ENCODE peak calls at places on chromosome 19, in ten cellular contexts. One of them, this sample, is unnamed.
A peak's percentile ranks its signal among the peaks of the same experiment; 100 is the strongest.

GRCh38 chr19:57560049-57560491 is 407 bp upstream of the ZNF550 start:
- DNase-seq in LNCaP clone FGC: no peak
- DNase-seq in AG04450: peak; percentile 16
- DNase-seq in cardiac muscle cell: peak; percentile 73
- DNase-seq in dorsolateral prefrontal cortex: peak; percentile 34
- DNase-seq in fibroblast of lung: peak; percentile 72
- DNase-seq in IMR-90: peak; percentile 76
- DNase-seq in astrocyte of the spinal cord: peak; percentile 51
- DNase-seq in neural crest cell: no peak
- DNase-seq in breast epithelium: no peak
- DNase-seq in this sample: peak; percentile 81

GRCh38 chr19:44685877-44686276 is 13.1 kb upstream of the CEACAM16 start:
- DNase-seq in astrocyte of the spinal cord: peak; percentile 49
- DNase-seq in neural crest cell: no peak
- DNase-seq in breast epithelium: no peak
- DNase-seq in dorsolateral prefrontal cortex: no peak
- DNase-seq in AG04450: no peak
- DNase-seq in cardiac muscle cell: peak; percentile 69
- DNase-seq in fibroblast of lung: peak; percentile 24
- DNase-seq in IMR-90: peak; percentile 74
- DNase-seq in LNCaP clone FGC: no peak
- DNase-seq in this sample: peak; percentile 49

GRCh38 chr19:34217952-34218817 is 36.2 kb upstream of the GARRE1 start:
- DNase-seq in breast epithelium: no peak
- DNase-seq in IMR-90: peak; percentile 98
- DNase-seq in neural crest cell: no peak
- DNase-seq in fibroblast of lung: peak; percentile 94
- DNase-seq in LNCaP clone FGC: peak; percentile 91
- DNase-seq in dorsolateral prefrontal cortex: no peak
- DNase-seq in cardiac muscle cell: peak; percentile 91
- DNase-seq in AG04450: peak; percentile 93
- DNase-seq in astrocyte of the spinal cord: peak; percentile 98
- DNase-seq in this sample: peak; percentile 92

GRCh38 chr19:51194527-51195315 is 30.2 kb upstream of the CD33 start:
- DNase-seq in AG04450: no peak
- DNase-seq in cardiac muscle cell: no peak
- DNase-seq in neural crest cell: no peak
- DNase-seq in breast epithelium: no peak
- DNase-seq in dorsolateral prefrontal cortex: no peak
- DNase-seq in fibroblast of lung: no peak
- DNase-seq in LNCaP clone FGC: no peak
- DNase-seq in IMR-90: no peak
- DNase-seq in astrocyte of the spinal cord: no peak
- DNase-seq in this sample: no peak

GRCh38 chr19:17309962-17310461 is 649 bp downstream of the DDA1 start:
- DNase-seq in IMR-90: no peak
- DNase-seq in LNCaP clone FGC: no peak
- DNase-seq in astrocyte of the spinal cord: no peak
- DNase-seq in dorsolateral prefrontal cortex: no peak
- DNase-seq in neural crest cell: no peak
- DNase-seq in breast epithelium: no peak
- DNase-seq in fibroblast of lung: no peak
- DNase-seq in cardiac muscle cell: no peak
- DNase-seq in AG04450: no peak
- DNase-seq in this sample: no peak

GRCh38 chr19:10085641-10086031 is 481 bp upstream of the SHFL start:
- DNase-seq in neural crest cell: no peak
- DNase-seq in AG04450: no peak
- DNase-seq in IMR-90: no peak
- DNase-seq in cardiac muscle cell: no peak
- DNase-seq in fibroblast of lung: no peak
- DNase-seq in astrocyte of the spinal cord: no peak
- DNase-seq in dorsolateral prefrontal cortex: no peak
- DNase-seq in LNCaP clone FGC: no peak
- DNase-seq in breast epithelium: no peak
- DNase-seq in this sample: no peak

GRCh38 chr19:54606891-54607781 is 13.7 kb downstream of the LILRA1 start:
- DNase-seq in cardiac muscle cell: no peak
- DNase-seq in neural crest cell: no peak
- DNase-seq in dorsolateral prefrontal cortex: no peak
- DNase-seq in LNCaP clone FGC: no peak
- DNase-seq in AG04450: no peak
- DNase-seq in astrocyte of the spinal cord: no peak
- DNase-seq in fibroblast of lung: no peak
- DNase-seq in IMR-90: no peak
- DNase-seq in breast epithelium: no peak
- DNase-seq in this sample: no peak

GRCh38 chr19:2461751-2462634 is 5.2 kb upstream of the LMNB2 start:
- DNase-seq in cardiac muscle cell: peak; percentile 71
- DNase-seq in breast epithelium: no peak
- DNase-seq in IMR-90: peak; percentile 56
- DNase-seq in astrocyte of the spinal cord: peak; percentile 78
- DNase-seq in dorsolateral prefrontal cortex: peak; percentile 42
- DNase-seq in fibroblast of lung: peak; percentile 49
- DNase-seq in AG04450: no peak
- DNase-seq in neural crest cell: peak; percentile 40
- DNase-seq in LNCaP clone FGC: no peak
- DNase-seq in this sample: peak; percentile 50

GRCh38 chr19:49629659-49630058 is 10.3 kb downstream of the RRAS start:
- DNase-seq in LNCaP clone FGC: no peak
- DNase-seq in IMR-90: no peak
- DNase-seq in neural crest cell: no peak
- DNase-seq in dorsolateral prefrontal cortex: no peak
- DNase-seq in cardiac muscle cell: no peak
- DNase-seq in AG04450: no peak
- DNase-seq in fibroblast of lung: no peak
- DNase-seq in astrocyte of the spinal cord: no peak
- DNase-seq in breast epithelium: no peak
- DNase-seq in this sample: no peak

GRCh38 chr19:35045667-35046300 is 4.3 kb downstream of the HPN start:
- DNase-seq in dorsolateral prefrontal cortex: no peak
- DNase-seq in astrocyte of the spinal cord: no peak
- DNase-seq in fibroblast of lung: peak; percentile 26
- DNase-seq in cardiac muscle cell: peak; percentile 42
- DNase-seq in IMR-90: peak; percentile 28
- DNase-seq in breast epithelium: no peak
- DNase-seq in neural crest cell: no peak
- DNase-seq in AG04450: no peak
- DNase-seq in LNCaP clone FGC: no peak
- DNase-seq in this sample: peak; percentile 59

GRCh38 chr19:16473875-16474397 is 2.2 kb upstream of the EPS15L1 start:
- DNase-seq in LNCaP clone FGC: no peak
- DNase-seq in breast epithelium: no peak
- DNase-seq in IMR-90: no peak
- DNase-seq in cardiac muscle cell: no peak
- DNase-seq in astrocyte of the spinal cord: no peak
- DNase-seq in dorsolateral prefrontal cortex: no peak
- DNase-seq in AG04450: no peak
- DNase-seq in neural crest cell: no peak
- DNase-seq in fibroblast of lung: no peak
- DNase-seq in this sample: no peak

GRCh38 chr19:47351545-47351944 is 2.4 kb downstream of the DHX34 start:
- DNase-seq in LNCaP clone FGC: no peak
- DNase-seq in neural crest cell: no peak
- DNase-seq in cardiac muscle cell: peak; percentile 33
- DNase-seq in breast epithelium: no peak
- DNase-seq in AG04450: no peak
- DNase-seq in dorsolateral prefrontal cortex: no peak
- DNase-seq in fibroblast of lung: peak; percentile 33
- DNase-seq in IMR-90: peak; percentile 27
- DNase-seq in astrocyte of the spinal cord: peak; percentile 41
- DNase-seq in this sample: peak; percentile 19

GRCh38 chr19:30896551-30896950 is 452.7 kb downstream of the TSHZ3 start:
- DNase-seq in LNCaP clone FGC: no peak
- DNase-seq in dorsolateral prefrontal cortex: no peak
- DNase-seq in IMR-90: no peak
- DNase-seq in astrocyte of the spinal cord: no peak
- DNase-seq in breast epithelium: no peak
- DNase-seq in neural crest cell: no peak
- DNase-seq in AG04450: no peak
- DNase-seq in cardiac muscle cell: no peak
- DNase-seq in fibroblast of lung: no peak
- DNase-seq in this sample: no peak

GRCh38 chr19:48618916-48619691 is at the start of the genes RPL18 and SPHK2:
- DNase-seq in astrocyte of the spinal cord: peak; percentile 100
- DNase-seq in dorsolateral prefrontal cortex: peak; percentile 99
- DNase-seq in IMR-90: peak; percentile 100
- DNase-seq in breast epithelium: peak; percentile 98
- DNase-seq in LNCaP clone FGC: peak; percentile 96
- DNase-seq in neural crest cell: peak; percentile 92
- DNase-seq in cardiac muscle cell: peak; percentile 100
- DNase-seq in AG04450: peak; percentile 100
- DNase-seq in fibroblast of lung: peak; percentile 100
- DNase-seq in this sample: peak; percentile 100
- TF ChIP-seq CTCF in astrocyte of the spinal cord: no peak
- TF ChIP-seq CTCF in dorsolateral prefrontal cortex: peak; percentile 63
- TF ChIP-seq CTCF in IMR-90: peak; percentile 0
- TF ChIP-seq CTCF in breast epithelium: no peak
- TF ChIP-seq CTCF in LNCaP clone FGC: peak; percentile 1
- TF ChIP-seq CTCF in neural crest cell: no peak
- TF ChIP-seq CTCF in cardiac muscle cell: no peak
- TF ChIP-seq CTCF in AG04450: no peak
- TF ChIP-seq CTCF in fibroblast of lung: peak; percentile 3
- TF ChIP-seq CTCF in this sample: no peak

GRCh38 chr19:39194832-39195542 is 1.8 kb upstream of the NCCRP1 start:
- DNase-seq in cardiac muscle cell: no peak
- DNase-seq in IMR-90: no peak
- DNase-seq in LNCaP clone FGC: no peak
- DNase-seq in fibroblast of lung: no peak
- DNase-seq in breast epithelium: no peak
- DNase-seq in dorsolateral prefrontal cortex: no peak
- DNase-seq in astrocyte of the spinal cord: no peak
- DNase-seq in AG04450: no peak
- DNase-seq in neural crest cell: no peak
- DNase-seq in this sample: no peak
- TF ChIP-seq CTCF in cardiac muscle cell: no peak
- TF ChIP-seq CTCF in IMR-90: no peak
- TF ChIP-seq CTCF in LNCaP clone FGC: no peak
- TF ChIP-seq CTCF in fibroblast of lung: no peak
- TF ChIP-seq CTCF in breast epithelium: no peak
- TF ChIP-seq CTCF in dorsolateral prefrontal cortex: no peak
- TF ChIP-seq CTCF in astrocyte of the spinal cord: no peak
- TF ChIP-seq CTCF in AG04450: no peak
- TF ChIP-seq CTCF in neural crest cell: no peak
- TF ChIP-seq CTCF in this sample: no peak

GRCh38 chr19:18675779-18676178 is 7.7 kb upstream of the CRTC1 start:
- DNase-seq in cardiac muscle cell: peak; percentile 32
- DNase-seq in LNCaP clone FGC: no peak
- DNase-seq in breast epithelium: no peak
- DNase-seq in dorsolateral prefrontal cortex: no peak
- DNase-seq in AG04450: no peak
- DNase-seq in fibroblast of lung: peak; percentile 16
- DNase-seq in IMR-90: no peak
- DNase-seq in neural crest cell: no peak
- DNase-seq in astrocyte of the spinal cord: no peak
- DNase-seq in this sample: no peak
- TF ChIP-seq CTCF in cardiac muscle cell: peak; percentile 57
- TF ChIP-seq CTCF in LNCaP clone FGC: no peak
- TF ChIP-seq CTCF in breast epithelium: no peak
- TF ChIP-seq CTCF in dorsolateral prefrontal cortex: peak; percentile 43
- TF ChIP-seq CTCF in AG04450: peak; percentile 43
- TF ChIP-seq CTCF in fibroblast of lung: peak; percentile 48
- TF ChIP-seq CTCF in IMR-90: peak; percentile 52
- TF ChIP-seq CTCF in neural crest cell: peak; percentile 50
- TF ChIP-seq CTCF in astrocyte of the spinal cord: peak; percentile 51
- TF ChIP-seq CTCF in this sample: peak; percentile 72

GRCh38 chr19:37317403-37318209 is 53.3 kb upstream of the ZNF527 start:
- DNase-seq in fibroblast of lung: peak; percentile 99
- DNase-seq in LNCaP clone FGC: peak; percentile 99
- DNase-seq in breast epithelium: peak; percentile 96
- DNase-seq in neural crest cell: peak; percentile 89
- DNase-seq in IMR-90: peak; percentile 99
- DNase-seq in astrocyte of the spinal cord: peak; percentile 99
- DNase-seq in dorsolateral prefrontal cortex: peak; percentile 99
- DNase-seq in cardiac muscle cell: peak; percentile 99
- DNase-seq in AG04450: peak; percentile 98
- DNase-seq in this sample: peak; percentile 99
- TF ChIP-seq CTCF in fibroblast of lung: peak; percentile 44
- TF ChIP-seq CTCF in LNCaP clone FGC: peak; percentile 51
- TF ChIP-seq CTCF in breast epithelium: peak; percentile 45
- TF ChIP-seq CTCF in neural crest cell: peak; percentile 45
- TF ChIP-seq CTCF in IMR-90: peak; percentile 53
- TF ChIP-seq CTCF in astrocyte of the spinal cord: peak; percentile 30
- TF ChIP-seq CTCF in dorsolateral prefrontal cortex: peak; percentile 61
- TF ChIP-seq CTCF in cardiac muscle cell: peak; percentile 36
- TF ChIP-seq CTCF in AG04450: peak; percentile 40
- TF ChIP-seq CTCF in this sample: peak; percentile 64

GRCh38 chr19:7682175-7682855 is 1.7 kb downstream of the TRAPPC5 start:
- DNase-seq in IMR-90: no peak
- DNase-seq in breast epithelium: no peak
- DNase-seq in LNCaP clone FGC: no peak
- DNase-seq in astrocyte of the spinal cord: no peak
- DNase-seq in AG04450: no peak
- DNase-seq in fibroblast of lung: no peak
- DNase-seq in dorsolateral prefrontal cortex: peak; percentile 45
- DNase-seq in neural crest cell: no peak
- DNase-seq in cardiac muscle cell: no peak
- DNase-seq in this sample: no peak

GRCh38 chr19:7679017-7679720 is 1.5 kb upstream of the TRAPPC5 start:
- DNase-seq in breast epithelium: no peak
- DNase-seq in neural crest cell: no peak
- DNase-seq in LNCaP clone FGC: no peak
- DNase-seq in cardiac muscle cell: no peak
- DNase-seq in fibroblast of lung: no peak
- DNase-seq in AG04450: no peak
- DNase-seq in IMR-90: no peak
- DNase-seq in dorsolateral prefrontal cortex: no peak
- DNase-seq in astrocyte of the spinal cord: no peak
- DNase-seq in this sample: no peak

GRCh38 chr19:7679771-7680605 is 645 bp upstream of the TRAPPC5 start:
- DNase-seq in astrocyte of the spinal cord: no peak
- DNase-seq in LNCaP clone FGC: no peak
- DNase-seq in dorsolateral prefrontal cortex: no peak
- DNase-seq in neural crest cell: no peak
- DNase-seq in IMR-90: no peak
- DNase-seq in breast epithelium: no peak
- DNase-seq in fibroblast of lung: no peak
- DNase-seq in cardiac muscle cell: no peak
- DNase-seq in AG04450: no peak
- DNase-seq in this sample: no peak

GRCh38 chr19:7680606-7681335 is at the start of gene TRAPPC5:
- DNase-seq in fibroblast of lung: peak; percentile 78
- DNase-seq in cardiac muscle cell: peak; percentile 85
- DNase-seq in astrocyte of the spinal cord: peak; percentile 74
- DNase-seq in IMR-90: peak; percentile 76
- DNase-seq in breast epithelium: peak; percentile 83
- DNase-seq in dorsolateral prefrontal cortex: peak; percentile 85
- DNase-seq in neural crest cell: peak; percentile 85
- DNase-seq in AG04450: peak; percentile 39
- DNase-seq in LNCaP clone FGC: no peak
- DNase-seq in this sample: peak; percentile 61

GRCh38 chr19:7681336-7682174 is 922 bp downstream of the TRAPPC5 start:
- DNase-seq in fibroblast of lung: peak; percentile 77
- DNase-seq in breast epithelium: peak; percentile 80
- DNase-seq in IMR-90: peak; percentile 70
- DNase-seq in astrocyte of the spinal cord: peak; percentile 68
- DNase-seq in neural crest cell: peak; percentile 63
- DNase-seq in cardiac muscle cell: peak; percentile 84
- DNase-seq in dorsolateral prefrontal cortex: peak; percentile 76
- DNase-seq in LNCaP clone FGC: no peak
- DNase-seq in AG04450: peak; percentile 21
- DNase-seq in this sample: peak; percentile 55
- TF ChIP-seq CTCF in fibroblast of lung: peak; percentile 66
- TF ChIP-seq CTCF in breast epithelium: peak; percentile 57
- TF ChIP-seq CTCF in IMR-90: peak; percentile 65
- TF ChIP-seq CTCF in astrocyte of the spinal cord: peak; percentile 68
- TF ChIP-seq CTCF in neural crest cell: peak; percentile 55
- TF ChIP-seq CTCF in cardiac muscle cell: peak; percentile 77
- TF ChIP-seq CTCF in dorsolateral prefrontal cortex: peak; percentile 57
- TF ChIP-seq CTCF in LNCaP clone FGC: peak; percentile 69
- TF ChIP-seq CTCF in AG04450: peak; percentile 68
- TF ChIP-seq CTCF in this sample: peak; percentile 73

This sample was measured in HFFc6.